ENCODE peak calls at places on chromosomes 7 and 10, in five cellular contexts. One of them, this sample, is unnamed.

GRCh38 chr10:127243490-127244272 is 47.3 kb upstream of the INSYN2A start:
- DNase-seq in IMR-90: peak; percentile 30
- DNase-seq in H1: peak; percentile 83
- DNase-seq in K562: peak; percentile 3
- DNase-seq in HepG2: peak; percentile 46
- DNase-seq in this sample: peak; percentile 48

GRCh38 chr10:74078037-74078436 is 72.6 kb downstream of the AP3M1 start:
- DNase-seq in HepG2: no peak
- DNase-seq in K562: no peak
- DNase-seq in IMR-90: peak; percentile 66
- DNase-seq in H1: no peak
- DNase-seq in this sample: no peak

GRCh38 chr7:107047902-107048782 is 3.6 kb downstream of the PRKAR2B start:
- DNase-seq in HepG2: no peak
- DNase-seq in IMR-90: peak; percentile 50
- DNase-seq in K562: peak; percentile 80
- DNase-seq in H1: peak; percentile 69
- DNase-seq in this sample: no peak

GRCh38 chr10:12708921-12709320 is 292.6 kb downstream of the CCDC3 start:
- DNase-seq in K562: no peak
- DNase-seq in H1: no peak
- DNase-seq in IMR-90: peak; percentile 56
- DNase-seq in HepG2: no peak
- DNase-seq in this sample: peak; percentile 58

GRCh38 chr7:111140091-111140870 is 49.4 kb downstream of the LRRN3 start:
- DNase-seq in H1: no peak
- DNase-seq in HepG2: no peak
- DNase-seq in IMR-90: no peak
- DNase-seq in K562: no peak
- DNase-seq in this sample: no peak

GRCh38 chr7:121961491-121961890 is 88.5 kb downstream of the PTPRZ1 start:
- DNase-seq in IMR-90: no peak
- DNase-seq in H1: no peak
- DNase-seq in HepG2: no peak
- DNase-seq in K562: no peak
- DNase-seq in this sample: no peak

GRCh38 chr10:79262959-79263746 is 84.1 kb upstream of the PPIF start:
- DNase-seq in IMR-90: no peak
- DNase-seq in HepG2: no peak
- DNase-seq in H1: no peak
- DNase-seq in K562: no peak
- DNase-seq in this sample: no peak

GRCh38 chr7:157010588-157011332 is at the start of gene MNX1:
- DNase-seq in K562: peak; percentile 96
- DNase-seq in H1: peak; percentile 92
- DNase-seq in IMR-90: no peak
- DNase-seq in HepG2: peak; percentile 57
- DNase-seq in this sample: peak; percentile 89

GRCh38 chr7:16430133-16430532 is 8.8 kb upstream of the CRPPA start:
- DNase-seq in HepG2: no peak
- DNase-seq in H1: no peak
- DNase-seq in IMR-90: peak; percentile 20
- DNase-seq in K562: no peak
- DNase-seq in this sample: no peak

GRCh38 chr7:148718431-148718830 is 19.7 kb downstream of the CUL1 start:
- DNase-seq in IMR-90: no peak
- DNase-seq in H1: no peak
- DNase-seq in K562: no peak
- DNase-seq in HepG2: no peak
- DNase-seq in this sample: no peak

GRCh38 chr10:71434760-71435394 is 38.2 kb downstream of the CDH23 start:
- DNase-seq in HepG2: no peak
- DNase-seq in K562: no peak
- DNase-seq in H1: peak; percentile 37
- DNase-seq in IMR-90: no peak
- DNase-seq in this sample: no peak
- TF ChIP-seq MAFK in HepG2: no peak
- TF ChIP-seq MAFK in K562: no peak
- TF ChIP-seq MAFK in H1: no peak
- TF ChIP-seq MAFK in IMR-90: no peak
- TF ChIP-seq MAFK in this sample: no peak

GRCh38 chr7:68963547-68963946 is 634.7 kb upstream of the AUTS2 start:
- DNase-seq in IMR-90: peak; percentile 10
- DNase-seq in HepG2: no peak
- DNase-seq in K562: no peak
- DNase-seq in H1: no peak
- DNase-seq in this sample: no peak
- TF ChIP-seq MAFK in IMR-90: no peak
- TF ChIP-seq MAFK in HepG2: no peak
- TF ChIP-seq MAFK in K562: no peak
- TF ChIP-seq MAFK in H1: no peak
- TF ChIP-seq MAFK in this sample: no peak

GRCh38 chr10:46092523-46093195 is 46.6 kb upstream of the MSMB start:
- DNase-seq in K562: no peak
- DNase-seq in H1: no peak
- DNase-seq in HepG2: no peak
- DNase-seq in IMR-90: no peak
- DNase-seq in this sample: no peak
- TF ChIP-seq MAFK in K562: no peak
- TF ChIP-seq MAFK in H1: no peak
- TF ChIP-seq MAFK in HepG2: no peak
- TF ChIP-seq MAFK in IMR-90: no peak
- TF ChIP-seq MAFK in this sample: no peak

DNA sequence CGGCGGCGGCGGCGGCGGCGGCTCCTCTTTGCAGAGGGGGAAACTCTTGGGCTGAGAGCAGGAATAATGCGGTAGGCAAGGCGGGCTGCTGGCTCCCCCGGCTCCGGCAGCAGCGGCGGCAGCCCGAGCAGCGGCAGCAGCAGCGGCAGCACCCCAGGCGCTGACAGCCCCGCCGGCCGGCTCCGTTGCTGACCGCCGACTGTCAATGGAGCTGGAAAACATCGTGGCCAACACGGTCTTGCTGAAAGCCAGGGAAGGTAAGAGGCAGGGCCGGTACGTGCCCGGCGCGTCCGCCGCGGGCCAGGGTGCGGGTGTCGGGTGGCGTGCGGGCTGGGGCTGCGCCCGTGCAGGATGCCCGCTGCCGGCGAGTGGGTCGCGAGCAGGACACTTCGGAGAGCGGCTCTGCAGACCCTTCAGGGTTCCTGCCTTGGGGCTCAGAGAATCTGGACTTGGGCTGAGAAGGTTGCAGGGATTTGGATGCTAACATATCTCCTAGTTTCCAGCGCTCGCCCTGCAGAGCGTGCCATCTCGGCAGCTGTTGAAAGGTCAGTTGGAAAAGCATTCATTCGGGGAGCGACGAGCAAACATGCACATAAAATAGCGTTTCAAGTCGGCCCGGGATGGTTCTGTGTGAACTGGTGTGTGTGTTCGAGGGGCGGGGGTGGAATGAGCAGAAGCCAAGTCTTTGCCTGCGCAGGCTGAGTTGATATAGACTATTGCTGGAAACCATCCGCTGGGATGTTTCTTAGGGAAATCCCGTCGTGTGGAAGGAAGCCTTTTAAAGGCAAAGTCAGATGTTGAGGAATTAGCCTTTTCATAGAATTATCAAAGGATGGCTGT is 562 bp downstream of the GRK5 start:
- DNase-seq in HepG2: peak; percentile 65
- DNase-seq in K562: peak; percentile 17
- DNase-seq in H1: peak; percentile 81
- DNase-seq in IMR-90: peak; percentile 62
- DNase-seq in this sample: peak; percentile 48
- TF ChIP-seq MAFK in HepG2: no peak
- TF ChIP-seq MAFK in K562: no peak
- TF ChIP-seq MAFK in H1: no peak
- TF ChIP-seq MAFK in IMR-90: no peak
- TF ChIP-seq MAFK in this sample: no peak

This sample was measured in A549.